ENCODE peak calls at places on chromosomes 1 and 21, in six cellular contexts. Y is NCI-H82; B is HuH-7; O is activated CD8-positive, alpha-beta T cell treated with anti-CD3 and anti-CD28 coated beads, Interleukin-2, amount 10 ng/mL, durations not matched to agents 7 days and 5 days; S is NCI-H1092; A is adrenal gland. R is an unnamed sample.

GRCh38 chr1:218931331-218931730 is 242.3 kb upstream of the LYPLAL1 start:
- DNase-seq in O (no peak), B (no peak), S (no peak), A (no peak), Y (no peak), R (no peak)

GRCh38 chr21:33761104-33762036 is 119.1 kb downstream of the ITSN1 start:
- DNase-seq in S (no peak), Y (peak), A (peak), B (peak), O (no peak), R (peak)

GRCh38 chr1:19435181-19435580 is 50.2 kb downstream of the CAPZB start:
- DNase-seq in Y (no peak), O (no peak), S (no peak), B (no peak), A (no peak), R (no peak)

GRCh38 chr1:217134857-217135568 is 411.8 kb upstream of the ESRRG start:
- DNase-seq in O (no peak), A (no peak), B (no peak), S (peak), Y (peak), R (no peak)

GRCh38 chr1:200877839-200878551 is 5.2 kb downstream of the GPR25 start:
- DNase-seq in Y (no peak), A (no peak), B (no peak), S (no peak), O (peak), R (no peak)

GRCh38 chr1:11838349-11839272 is 9.0 kb downstream of the NPPA start:
- DNase-seq in S (peak), Y (peak), O (peak), A (peak), B (peak), R (no peak)

GRCh38 chr1:63506782-63507181 is 16.2 kb downstream of the ITGB3BP start:
- DNase-seq in Y (no peak), O (no peak), A (no peak), S (no peak), B (no peak), R (no peak)

GRCh38 chr1:157482717-157483116 is 69.6 kb downstream of the FCRL5 start:
- DNase-seq in O (no peak), A (no peak), B (no peak), S (no peak), Y (no peak), R (no peak)

GRCh38 chr21:29248124-29248523 is 50.6 kb upstream of the BACH1 start:
- DNase-seq in Y (no peak), O (no peak), B (no peak), S (no peak), A (no peak), R (no peak)

GRCh38 chr1:63836374-63836773 is 62.6 kb downstream of the ROR1 start:
- DNase-seq in Y (no peak), B (no peak), A (no peak), O (no peak), S (no peak), R (no peak)

GRCh38 chr21:33975548-33976081 is 60.0 kb upstream of the ATP5PO start:
- DNase-seq in S (no peak), Y (no peak), O (peak), A (no peak), B (no peak), R (no peak)

GRCh38 chr1:29703596-29703995 is 467.3 kb downstream of the PTPRU start:
- DNase-seq in S (no peak), O (no peak), B (peak), A (peak), Y (peak), R (no peak)

R was measured in non-pigmented ciliary epithelial cell.